ENCODE peak calls at places on chromosome 14, in five cellular contexts. One of them, this sample, is unnamed. For H3K4me1, the result is how much of the 10 kb centered on the place peaks cover.

GRCh38 chr14:106210650-106211049 is 684.3 kb downstream of the TMEM121 start:
- DNase-seq in gastrocnemius medialis: no peak
- DNase-seq in PC-3: no peak
- DNase-seq in mesendoderm: no peak
- DNase-seq in ovary: no peak
- DNase-seq in this sample: no peak

GRCh38 chr14:96808619-96809405 is 11.6 kb downstream of the VRK1 start:
- DNase-seq in gastrocnemius medialis: no peak
- DNase-seq in PC-3: no peak
- DNase-seq in mesendoderm: no peak
- DNase-seq in ovary: no peak
- DNase-seq in this sample: no peak

GRCh38 chr14:77805703-77806102 is 5.8 kb downstream of the ADCK1 start:
- DNase-seq in gastrocnemius medialis: no peak
- DNase-seq in PC-3: no peak
- DNase-seq in mesendoderm: no peak
- DNase-seq in ovary: no peak
- DNase-seq in this sample: no peak

GRCh38 chr14:96057738-96058137 is 18.6 kb downstream of the C14orf132 start:
- DNase-seq in gastrocnemius medialis: no peak
- DNase-seq in PC-3: no peak
- DNase-seq in mesendoderm: no peak
- DNase-seq in ovary: no peak
- DNase-seq in this sample: no peak

GRCh38 chr14:95998656-95999055 is 40.5 kb upstream of the C14orf132 start:
- DNase-seq in gastrocnemius medialis: no peak
- DNase-seq in PC-3: peak
- DNase-seq in mesendoderm: peak
- DNase-seq in ovary: no peak
- DNase-seq in this sample: no peak

GRCh38 chr14:102352213-102352612 is 10.5 kb downstream of the CINP start:
- DNase-seq in gastrocnemius medialis: no peak
- DNase-seq in PC-3: no peak
- DNase-seq in mesendoderm: no peak
- DNase-seq in ovary: no peak
- DNase-seq in this sample: no peak

GRCh38 chr14:72615511-72616121 is 278.3 kb downstream of the DPF3 start:
- DNase-seq in gastrocnemius medialis: no peak
- DNase-seq in PC-3: peak
- DNase-seq in mesendoderm: peak
- DNase-seq in ovary: no peak
- DNase-seq in this sample: no peak

GRCh38 chr14:101809671-101810514 is 48.4 kb downstream of the PPP2R5C start:
- DNase-seq in gastrocnemius medialis: peak
- DNase-seq in PC-3: peak
- DNase-seq in mesendoderm: peak
- DNase-seq in ovary: peak
- DNase-seq in this sample: peak

GRCh38 chr14:104568620-104569019 is 10.9 kb upstream of the C14orf180 start:
- DNase-seq in gastrocnemius medialis: no peak
- DNase-seq in PC-3: no peak
- DNase-seq in mesendoderm: no peak
- DNase-seq in ovary: no peak
- DNase-seq in this sample: no peak

GRCh38 chr14:95361373-95362179 is 41.9 kb upstream of the CLMN start:
- DNase-seq in gastrocnemius medialis: peak
- DNase-seq in PC-3: peak
- DNase-seq in mesendoderm: peak
- DNase-seq in ovary: no peak
- DNase-seq in this sample: peak

GRCh38 chr14:97248973-97249372 is 451.8 kb downstream of the VRK1 start:
- DNase-seq in gastrocnemius medialis: no peak
- DNase-seq in PC-3: no peak
- DNase-seq in mesendoderm: no peak
- DNase-seq in ovary: no peak
- DNase-seq in this sample: no peak

GRCh38 chr14:105257464-105257863 is 9.1 kb downstream of the BTBD6 start:
- DNase-seq in gastrocnemius medialis: no peak
- DNase-seq in PC-3: no peak
- DNase-seq in mesendoderm: no peak
- DNase-seq in ovary: no peak
- DNase-seq in this sample: no peak

GRCh38 chr14:105072381-105072861 is 7.2 kb upstream of the GPR132 start:
- DNase-seq in gastrocnemius medialis: no peak
- DNase-seq in PC-3: no peak
- DNase-seq in mesendoderm: no peak
- DNase-seq in ovary: no peak
- DNase-seq in this sample: no peak

GRCh38 chr14:75440733-75441474 is 13.1 kb downstream of the JDP2 start:
- DNase-seq in gastrocnemius medialis: peak
- DNase-seq in PC-3: no peak
- DNase-seq in mesendoderm: no peak
- DNase-seq in ovary: peak
- DNase-seq in this sample: no peak

GRCh38 chr14:74395094-74395493 is 30.9 kb downstream of the SYNDIG1L start:
- DNase-seq in gastrocnemius medialis: no peak
- DNase-seq in PC-3: no peak
- DNase-seq in mesendoderm: no peak
- DNase-seq in ovary: no peak
- DNase-seq in this sample: no peak
- H3K4me1 ChIP-seq in gastrocnemius medialis: under half
- H3K4me1 ChIP-seq in PC-3: under half
- H3K4me1 ChIP-seq in mesendoderm: under half
- H3K4me1 ChIP-seq in ovary: under half
- H3K4me1 ChIP-seq in this sample: under half

GRCh38 chr14:88354358-88354757 is 31.1 kb upstream of the SPATA7 start:
- DNase-seq in gastrocnemius medialis: no peak
- DNase-seq in PC-3: no peak
- DNase-seq in mesendoderm: no peak
- DNase-seq in ovary: no peak
- DNase-seq in this sample: no peak
- H3K4me1 ChIP-seq in gastrocnemius medialis: under half
- H3K4me1 ChIP-seq in PC-3: under half
- H3K4me1 ChIP-seq in mesendoderm: under half
- H3K4me1 ChIP-seq in ovary: under half
- H3K4me1 ChIP-seq in this sample: under half

DNA sequence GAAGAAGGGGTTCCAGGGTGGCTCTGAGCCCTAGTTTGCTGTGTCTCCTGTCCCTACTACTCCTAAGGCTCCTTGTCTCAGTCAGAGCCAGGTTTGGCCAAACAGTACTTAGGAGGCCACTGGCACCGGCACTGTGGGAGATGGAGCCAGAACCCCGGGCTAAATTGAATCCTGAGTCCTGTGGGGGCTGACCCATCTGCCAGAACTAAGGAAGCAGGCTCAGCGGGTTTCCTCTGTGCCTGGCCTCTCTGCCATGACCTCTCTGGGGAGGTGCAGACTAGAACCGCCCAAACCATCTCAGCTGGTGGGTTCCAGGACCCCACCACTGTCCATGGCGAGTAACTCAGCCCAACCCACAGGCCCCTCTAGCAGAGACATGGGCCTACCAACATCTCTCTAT is 5.5 kb downstream of the ACTN1 start:
- DNase-seq in gastrocnemius medialis: no peak
- DNase-seq in PC-3: no peak
- DNase-seq in mesendoderm: no peak
- DNase-seq in ovary: no peak
- DNase-seq in this sample: no peak
- H3K4me1 ChIP-seq in gastrocnemius medialis: under half
- H3K4me1 ChIP-seq in PC-3: under half
- H3K4me1 ChIP-seq in mesendoderm: under half
- H3K4me1 ChIP-seq in ovary: under half
- H3K4me1 ChIP-seq in this sample: half or more

GRCh38 chr14:57073986-57074385 is 194.7 kb downstream of the EXOC5 start:
- DNase-seq in gastrocnemius medialis: no peak
- DNase-seq in PC-3: no peak
- DNase-seq in mesendoderm: no peak
- DNase-seq in ovary: no peak
- DNase-seq in this sample: no peak
- H3K4me1 ChIP-seq in gastrocnemius medialis: under half
- H3K4me1 ChIP-seq in PC-3: under half
- H3K4me1 ChIP-seq in mesendoderm: under half
- H3K4me1 ChIP-seq in ovary: under half
- H3K4me1 ChIP-seq in this sample: under half

GRCh38 chr14:80955434-80955939 is at the start of gene TSHR:
- DNase-seq in gastrocnemius medialis: no peak
- DNase-seq in PC-3: no peak
- DNase-seq in mesendoderm: peak
- DNase-seq in ovary: peak
- DNase-seq in this sample: peak

GRCh38 chr14:80956105-80956504 is 684 bp downstream of the TSHR start:
- DNase-seq in gastrocnemius medialis: no peak
- DNase-seq in PC-3: no peak
- DNase-seq in mesendoderm: no peak
- DNase-seq in ovary: no peak
- DNase-seq in this sample: no peak

GRCh38 chr14:80958258-80958657 is 2.8 kb downstream of the TSHR start:
- DNase-seq in gastrocnemius medialis: no peak
- DNase-seq in PC-3: no peak
- DNase-seq in mesendoderm: no peak
- DNase-seq in ovary: no peak
- DNase-seq in this sample: no peak

GRCh38 chr14:80954771-80955299 is 586 bp upstream of the TSHR start:
- DNase-seq in gastrocnemius medialis: peak
- DNase-seq in PC-3: peak
- DNase-seq in mesendoderm: peak
- DNase-seq in ovary: peak
- DNase-seq in this sample: peak

GRCh38 chr14:80956922-80957321 is 1.5 kb downstream of the TSHR start:
- DNase-seq in gastrocnemius medialis: no peak
- DNase-seq in PC-3: no peak
- DNase-seq in mesendoderm: no peak
- DNase-seq in ovary: no peak
- DNase-seq in this sample: no peak
- H3K4me1 ChIP-seq in gastrocnemius medialis: under half
- H3K4me1 ChIP-seq in PC-3: under half
- H3K4me1 ChIP-seq in mesendoderm: under half
- H3K4me1 ChIP-seq in ovary: under half
- H3K4me1 ChIP-seq in this sample: under half

DNA sequence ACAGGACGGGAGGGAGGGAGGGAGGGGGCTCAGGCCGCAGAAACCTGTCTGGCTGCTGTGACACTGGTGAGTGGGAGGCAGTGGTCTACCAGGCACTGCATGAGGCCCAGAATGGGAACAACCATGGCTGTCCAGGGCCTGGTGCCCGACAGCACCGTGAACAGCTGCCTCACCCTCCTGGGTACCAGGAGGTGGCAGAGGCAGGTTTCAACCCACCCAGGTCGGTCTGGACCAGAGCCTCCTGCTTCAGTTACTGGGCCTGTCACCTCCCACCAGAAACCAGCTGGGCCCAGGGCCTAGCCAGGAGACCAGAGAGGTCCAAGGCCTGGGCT is 80.2 kb downstream of the ITPK1 start:
- DNase-seq in gastrocnemius medialis: no peak
- DNase-seq in PC-3: no peak
- DNase-seq in mesendoderm: no peak
- DNase-seq in ovary: no peak
- DNase-seq in this sample: no peak
- H3K4me1 ChIP-seq in gastrocnemius medialis: under half
- H3K4me1 ChIP-seq in PC-3: under half
- H3K4me1 ChIP-seq in mesendoderm: under half
- H3K4me1 ChIP-seq in ovary: under half
- H3K4me1 ChIP-seq in this sample: under half

This sample was measured in GM23338.